ENCODE peak calls at places on chromosomes 12 and 14, in ten cellular contexts. One of them, this sample, is unnamed.

GRCh38 chr12:4518106-4518728 is 20.5 kb upstream of the RAD51AP1 start:
- DNase-seq in Right ventricle myocardium superior: no peak
- DNase-seq in stimulated activated CD4-positive, alpha-beta T cell treated with anti-CD3 and anti-CD28 coated beads, Interleukin-1b, Interleukin-23, amount 100 ng/mL, for 24 hours: no peak
- DNase-seq in mucosa of descending colon: no peak
- DNase-seq in GM19239: no peak
- DNase-seq in CD14-positive monocyte: no peak
- DNase-seq in fibroblast of the conjunctiva: peak; percentile 43
- DNase-seq in activated gamma-delta T cell treated with anti-CD3 and anti-CD28 coated beads, Interleukin-2, amount 50 U/mL, for 16 hours: no peak
- DNase-seq in HS-27A: peak; percentile 35
- DNase-seq in naive thymus-derived CD4-positive, alpha-beta T cell: no peak
- DNase-seq in this sample: no peak

GRCh38 chr12:121430821-121431415 is 31.0 kb downstream of the RNF34 start:
- DNase-seq in Right ventricle myocardium superior: no peak
- DNase-seq in stimulated activated CD4-positive, alpha-beta T cell treated with anti-CD3 and anti-CD28 coated beads, Interleukin-1b, Interleukin-23, amount 100 ng/mL, for 24 hours: no peak
- DNase-seq in mucosa of descending colon: no peak
- DNase-seq in GM19239: no peak
- DNase-seq in CD14-positive monocyte: no peak
- DNase-seq in fibroblast of the conjunctiva: no peak
- DNase-seq in activated gamma-delta T cell treated with anti-CD3 and anti-CD28 coated beads, Interleukin-2, amount 50 U/mL, for 16 hours: no peak
- DNase-seq in HS-27A: no peak
- DNase-seq in naive thymus-derived CD4-positive, alpha-beta T cell: no peak
- DNase-seq in this sample: no peak

GRCh38 chr12:56900583-56900982 is 33.6 kb downstream of the SDR9C7 start:
- DNase-seq in Right ventricle myocardium superior: no peak
- DNase-seq in stimulated activated CD4-positive, alpha-beta T cell treated with anti-CD3 and anti-CD28 coated beads, Interleukin-1b, Interleukin-23, amount 100 ng/mL, for 24 hours: no peak
- DNase-seq in mucosa of descending colon: no peak
- DNase-seq in GM19239: no peak
- DNase-seq in CD14-positive monocyte: no peak
- DNase-seq in fibroblast of the conjunctiva: no peak
- DNase-seq in activated gamma-delta T cell treated with anti-CD3 and anti-CD28 coated beads, Interleukin-2, amount 50 U/mL, for 16 hours: no peak
- DNase-seq in HS-27A: peak; percentile 26
- DNase-seq in naive thymus-derived CD4-positive, alpha-beta T cell: no peak
- DNase-seq in this sample: no peak

GRCh38 chr14:95496111-95496681 is 20.3 kb downstream of the SYNE3 start:
- DNase-seq in Right ventricle myocardium superior: no peak
- DNase-seq in stimulated activated CD4-positive, alpha-beta T cell treated with anti-CD3 and anti-CD28 coated beads, Interleukin-1b, Interleukin-23, amount 100 ng/mL, for 24 hours: no peak
- DNase-seq in mucosa of descending colon: no peak
- DNase-seq in GM19239: no peak
- DNase-seq in CD14-positive monocyte: peak; percentile 13
- DNase-seq in fibroblast of the conjunctiva: no peak
- DNase-seq in activated gamma-delta T cell treated with anti-CD3 and anti-CD28 coated beads, Interleukin-2, amount 50 U/mL, for 16 hours: no peak
- DNase-seq in HS-27A: no peak
- DNase-seq in naive thymus-derived CD4-positive, alpha-beta T cell: no peak
- DNase-seq in this sample: no peak

GRCh38 chr14:61284001-61284400 is 2.9 kb upstream of the TMEM30B start:
- DNase-seq in Right ventricle myocardium superior: no peak
- DNase-seq in stimulated activated CD4-positive, alpha-beta T cell treated with anti-CD3 and anti-CD28 coated beads, Interleukin-1b, Interleukin-23, amount 100 ng/mL, for 24 hours: no peak
- DNase-seq in mucosa of descending colon: no peak
- DNase-seq in GM19239: no peak
- DNase-seq in CD14-positive monocyte: no peak
- DNase-seq in fibroblast of the conjunctiva: no peak
- DNase-seq in activated gamma-delta T cell treated with anti-CD3 and anti-CD28 coated beads, Interleukin-2, amount 50 U/mL, for 16 hours: no peak
- DNase-seq in HS-27A: no peak
- DNase-seq in naive thymus-derived CD4-positive, alpha-beta T cell: no peak
- DNase-seq in this sample: no peak

GRCh38 chr14:99910337-99911268 is 117.4 kb downstream of the EML1 start:
- DNase-seq in Right ventricle myocardium superior: no peak
- DNase-seq in stimulated activated CD4-positive, alpha-beta T cell treated with anti-CD3 and anti-CD28 coated beads, Interleukin-1b, Interleukin-23, amount 100 ng/mL, for 24 hours: no peak
- DNase-seq in mucosa of descending colon: no peak
- DNase-seq in GM19239: no peak
- DNase-seq in CD14-positive monocyte: no peak
- DNase-seq in fibroblast of the conjunctiva: peak; percentile 67
- DNase-seq in activated gamma-delta T cell treated with anti-CD3 and anti-CD28 coated beads, Interleukin-2, amount 50 U/mL, for 16 hours: no peak
- DNase-seq in HS-27A: peak; percentile 42
- DNase-seq in naive thymus-derived CD4-positive, alpha-beta T cell: no peak
- DNase-seq in this sample: no peak

GRCh38 chr12:32265461-32265860 is 133.9 kb upstream of the FGD4 start:
- DNase-seq in Right ventricle myocardium superior: no peak
- DNase-seq in stimulated activated CD4-positive, alpha-beta T cell treated with anti-CD3 and anti-CD28 coated beads, Interleukin-1b, Interleukin-23, amount 100 ng/mL, for 24 hours: no peak
- DNase-seq in mucosa of descending colon: no peak
- DNase-seq in GM19239: no peak
- DNase-seq in CD14-positive monocyte: no peak
- DNase-seq in fibroblast of the conjunctiva: no peak
- DNase-seq in activated gamma-delta T cell treated with anti-CD3 and anti-CD28 coated beads, Interleukin-2, amount 50 U/mL, for 16 hours: no peak
- DNase-seq in HS-27A: no peak
- DNase-seq in naive thymus-derived CD4-positive, alpha-beta T cell: no peak
- DNase-seq in this sample: no peak

GRCh38 chr12:114668151-114668891 is 15.7 kb downstream of the TBX3 start:
- DNase-seq in Right ventricle myocardium superior: peak; percentile 80
- DNase-seq in stimulated activated CD4-positive, alpha-beta T cell treated with anti-CD3 and anti-CD28 coated beads, Interleukin-1b, Interleukin-23, amount 100 ng/mL, for 24 hours: no peak
- DNase-seq in mucosa of descending colon: peak; percentile 90
- DNase-seq in GM19239: peak; percentile 46
- DNase-seq in CD14-positive monocyte: no peak
- DNase-seq in fibroblast of the conjunctiva: peak; percentile 53
- DNase-seq in activated gamma-delta T cell treated with anti-CD3 and anti-CD28 coated beads, Interleukin-2, amount 50 U/mL, for 16 hours: no peak
- DNase-seq in HS-27A: no peak
- DNase-seq in naive thymus-derived CD4-positive, alpha-beta T cell: no peak
- DNase-seq in this sample: no peak

GRCh38 chr14:76997257-76997970 is 31.1 kb downstream of the IRF2BPL start:
- DNase-seq in Right ventricle myocardium superior: no peak
- DNase-seq in stimulated activated CD4-positive, alpha-beta T cell treated with anti-CD3 and anti-CD28 coated beads, Interleukin-1b, Interleukin-23, amount 100 ng/mL, for 24 hours: no peak
- DNase-seq in mucosa of descending colon: no peak
- DNase-seq in GM19239: no peak
- DNase-seq in CD14-positive monocyte: no peak
- DNase-seq in fibroblast of the conjunctiva: no peak
- DNase-seq in activated gamma-delta T cell treated with anti-CD3 and anti-CD28 coated beads, Interleukin-2, amount 50 U/mL, for 16 hours: no peak
- DNase-seq in HS-27A: no peak
- DNase-seq in naive thymus-derived CD4-positive, alpha-beta T cell: no peak
- DNase-seq in this sample: no peak

GRCh38 chr12:56377310-56377988 is 14.8 kb upstream of the APOF start:
- DNase-seq in Right ventricle myocardium superior: no peak
- DNase-seq in stimulated activated CD4-positive, alpha-beta T cell treated with anti-CD3 and anti-CD28 coated beads, Interleukin-1b, Interleukin-23, amount 100 ng/mL, for 24 hours: no peak
- DNase-seq in mucosa of descending colon: no peak
- DNase-seq in GM19239: no peak
- DNase-seq in CD14-positive monocyte: no peak
- DNase-seq in fibroblast of the conjunctiva: no peak
- DNase-seq in activated gamma-delta T cell treated with anti-CD3 and anti-CD28 coated beads, Interleukin-2, amount 50 U/mL, for 16 hours: no peak
- DNase-seq in HS-27A: no peak
- DNase-seq in naive thymus-derived CD4-positive, alpha-beta T cell: no peak
- DNase-seq in this sample: no peak

GRCh38 chr12:113866496-113866895 is 99.6 kb downstream of the RBM19 start:
- DNase-seq in Right ventricle myocardium superior: no peak
- DNase-seq in stimulated activated CD4-positive, alpha-beta T cell treated with anti-CD3 and anti-CD28 coated beads, Interleukin-1b, Interleukin-23, amount 100 ng/mL, for 24 hours: no peak
- DNase-seq in mucosa of descending colon: no peak
- DNase-seq in GM19239: no peak
- DNase-seq in CD14-positive monocyte: no peak
- DNase-seq in fibroblast of the conjunctiva: no peak
- DNase-seq in activated gamma-delta T cell treated with anti-CD3 and anti-CD28 coated beads, Interleukin-2, amount 50 U/mL, for 16 hours: no peak
- DNase-seq in HS-27A: no peak
- DNase-seq in naive thymus-derived CD4-positive, alpha-beta T cell: no peak
- DNase-seq in this sample: no peak

GRCh38 chr12:61654698-61655097 is 605.5 kb upstream of the USP15 start:
- DNase-seq in Right ventricle myocardium superior: no peak
- DNase-seq in stimulated activated CD4-positive, alpha-beta T cell treated with anti-CD3 and anti-CD28 coated beads, Interleukin-1b, Interleukin-23, amount 100 ng/mL, for 24 hours: no peak
- DNase-seq in mucosa of descending colon: no peak
- DNase-seq in GM19239: no peak
- DNase-seq in CD14-positive monocyte: no peak
- DNase-seq in fibroblast of the conjunctiva: no peak
- DNase-seq in activated gamma-delta T cell treated with anti-CD3 and anti-CD28 coated beads, Interleukin-2, amount 50 U/mL, for 16 hours: no peak
- DNase-seq in HS-27A: no peak
- DNase-seq in naive thymus-derived CD4-positive, alpha-beta T cell: no peak
- DNase-seq in this sample: no peak

GRCh38 chr12:21823581-21823980 is 49.1 kb upstream of the KCNJ8 start:
- DNase-seq in Right ventricle myocardium superior: peak; percentile 76
- DNase-seq in stimulated activated CD4-positive, alpha-beta T cell treated with anti-CD3 and anti-CD28 coated beads, Interleukin-1b, Interleukin-23, amount 100 ng/mL, for 24 hours: no peak
- DNase-seq in mucosa of descending colon: no peak
- DNase-seq in GM19239: no peak
- DNase-seq in CD14-positive monocyte: no peak
- DNase-seq in fibroblast of the conjunctiva: no peak
- DNase-seq in activated gamma-delta T cell treated with anti-CD3 and anti-CD28 coated beads, Interleukin-2, amount 50 U/mL, for 16 hours: no peak
- DNase-seq in HS-27A: no peak
- DNase-seq in naive thymus-derived CD4-positive, alpha-beta T cell: no peak
- DNase-seq in this sample: peak; percentile 75

GRCh38 chr12:13452955-13453570 is 256.5 kb downstream of the EMP1 start:
- DNase-seq in Right ventricle myocardium superior: no peak
- DNase-seq in stimulated activated CD4-positive, alpha-beta T cell treated with anti-CD3 and anti-CD28 coated beads, Interleukin-1b, Interleukin-23, amount 100 ng/mL, for 24 hours: no peak
- DNase-seq in mucosa of descending colon: no peak
- DNase-seq in GM19239: no peak
- DNase-seq in CD14-positive monocyte: no peak
- DNase-seq in fibroblast of the conjunctiva: no peak
- DNase-seq in activated gamma-delta T cell treated with anti-CD3 and anti-CD28 coated beads, Interleukin-2, amount 50 U/mL, for 16 hours: no peak
- DNase-seq in HS-27A: no peak
- DNase-seq in naive thymus-derived CD4-positive, alpha-beta T cell: no peak
- DNase-seq in this sample: no peak

GRCh38 chr14:67738740-67739504 is 37.2 kb downstream of the RDH12 start:
- DNase-seq in Right ventricle myocardium superior: peak; percentile 66
- DNase-seq in stimulated activated CD4-positive, alpha-beta T cell treated with anti-CD3 and anti-CD28 coated beads, Interleukin-1b, Interleukin-23, amount 100 ng/mL, for 24 hours: no peak
- DNase-seq in mucosa of descending colon: peak; percentile 55
- DNase-seq in GM19239: no peak
- DNase-seq in CD14-positive monocyte: peak; percentile 57
- DNase-seq in fibroblast of the conjunctiva: peak; percentile 94
- DNase-seq in activated gamma-delta T cell treated with anti-CD3 and anti-CD28 coated beads, Interleukin-2, amount 50 U/mL, for 16 hours: no peak
- DNase-seq in HS-27A: peak; percentile 88
- DNase-seq in naive thymus-derived CD4-positive, alpha-beta T cell: no peak
- DNase-seq in this sample: peak; percentile 84

GRCh38 chr12:31005944-31006361 is 67.7 kb upstream of the DDX11 start:
- DNase-seq in Right ventricle myocardium superior: peak; percentile 20
- DNase-seq in stimulated activated CD4-positive, alpha-beta T cell treated with anti-CD3 and anti-CD28 coated beads, Interleukin-1b, Interleukin-23, amount 100 ng/mL, for 24 hours: no peak
- DNase-seq in mucosa of descending colon: no peak
- DNase-seq in GM19239: no peak
- DNase-seq in CD14-positive monocyte: no peak
- DNase-seq in fibroblast of the conjunctiva: no peak
- DNase-seq in activated gamma-delta T cell treated with anti-CD3 and anti-CD28 coated beads, Interleukin-2, amount 50 U/mL, for 16 hours: no peak
- DNase-seq in HS-27A: peak; percentile 100
- DNase-seq in naive thymus-derived CD4-positive, alpha-beta T cell: no peak
- DNase-seq in this sample: no peak

GRCh38 chr14:37230551-37231194 is 32.9 kb downstream of the MIPOL1 start:
- DNase-seq in Right ventricle myocardium superior: no peak
- DNase-seq in stimulated activated CD4-positive, alpha-beta T cell treated with anti-CD3 and anti-CD28 coated beads, Interleukin-1b, Interleukin-23, amount 100 ng/mL, for 24 hours: no peak
- DNase-seq in mucosa of descending colon: no peak
- DNase-seq in GM19239: peak; percentile 13
- DNase-seq in CD14-positive monocyte: no peak
- DNase-seq in fibroblast of the conjunctiva: peak; percentile 54
- DNase-seq in activated gamma-delta T cell treated with anti-CD3 and anti-CD28 coated beads, Interleukin-2, amount 50 U/mL, for 16 hours: no peak
- DNase-seq in HS-27A: peak; percentile 35
- DNase-seq in naive thymus-derived CD4-positive, alpha-beta T cell: no peak
- DNase-seq in this sample: no peak

GRCh38 chr12:9811651-9812050 is 15.6 kb upstream of the KLRF1 start:
- DNase-seq in Right ventricle myocardium superior: no peak
- DNase-seq in stimulated activated CD4-positive, alpha-beta T cell treated with anti-CD3 and anti-CD28 coated beads, Interleukin-1b, Interleukin-23, amount 100 ng/mL, for 24 hours: no peak
- DNase-seq in mucosa of descending colon: no peak
- DNase-seq in GM19239: no peak
- DNase-seq in CD14-positive monocyte: no peak
- DNase-seq in fibroblast of the conjunctiva: no peak
- DNase-seq in activated gamma-delta T cell treated with anti-CD3 and anti-CD28 coated beads, Interleukin-2, amount 50 U/mL, for 16 hours: no peak
- DNase-seq in HS-27A: no peak
- DNase-seq in naive thymus-derived CD4-positive, alpha-beta T cell: no peak
- DNase-seq in this sample: no peak

GRCh38 chr12:30026621-30027234 is 243.0 kb upstream of the TMTC1 start:
- DNase-seq in Right ventricle myocardium superior: no peak
- DNase-seq in stimulated activated CD4-positive, alpha-beta T cell treated with anti-CD3 and anti-CD28 coated beads, Interleukin-1b, Interleukin-23, amount 100 ng/mL, for 24 hours: no peak
- DNase-seq in mucosa of descending colon: no peak
- DNase-seq in GM19239: no peak
- DNase-seq in CD14-positive monocyte: no peak
- DNase-seq in fibroblast of the conjunctiva: peak; percentile 30
- DNase-seq in activated gamma-delta T cell treated with anti-CD3 and anti-CD28 coated beads, Interleukin-2, amount 50 U/mL, for 16 hours: no peak
- DNase-seq in HS-27A: peak; percentile 98
- DNase-seq in naive thymus-derived CD4-positive, alpha-beta T cell: no peak
- DNase-seq in this sample: no peak

GRCh38 chr14:91897121-91897701 is 29.9 kb upstream of the TC2N start:
- DNase-seq in Right ventricle myocardium superior: peak; percentile 79
- DNase-seq in stimulated activated CD4-positive, alpha-beta T cell treated with anti-CD3 and anti-CD28 coated beads, Interleukin-1b, Interleukin-23, amount 100 ng/mL, for 24 hours: no peak
- DNase-seq in mucosa of descending colon: no peak
- DNase-seq in GM19239: no peak
- DNase-seq in CD14-positive monocyte: no peak
- DNase-seq in fibroblast of the conjunctiva: no peak
- DNase-seq in activated gamma-delta T cell treated with anti-CD3 and anti-CD28 coated beads, Interleukin-2, amount 50 U/mL, for 16 hours: no peak
- DNase-seq in HS-27A: no peak
- DNase-seq in naive thymus-derived CD4-positive, alpha-beta T cell: no peak
- DNase-seq in this sample: peak; percentile 94